ENCODE peak calls at places on chromosomes 11 and 22, in seven cellular contexts. E, U, H, Q, L, Z and T are unnamed samples.

GRCh38 chr11:64914123-64914522 is 2.9 kb downstream of the ATG2A start:
- DNase-seq in E (no peak), U (no peak), H (no peak), Q (no peak), L (no peak), Z (no peak), T (no peak)

GRCh38 chr11:131591051-131591461 is 220.6 kb downstream of the NTM start:
- DNase-seq in E (peak), U (no peak), H (no peak), Q (peak), L (no peak), Z (no peak), T (no peak)

GRCh38 chr11:2215561-2216399 is 44.2 kb upstream of the TH start:
- DNase-seq in E (no peak), U (no peak), H (no peak), Q (no peak), L (no peak), Z (peak), T (no peak)

GRCh38 chr11:106644824-106645223 is 373.5 kb downstream of the GUCY1A2 start:
- DNase-seq in E (peak), U (no peak), H (no peak), Q (peak), L (no peak), Z (no peak), T (no peak)

GRCh38 chr11:97865424-97866012 is 1155.2 kb upstream of the CNTN5 start:
- DNase-seq in E (no peak), U (no peak), H (no peak), Q (no peak), L (no peak), Z (no peak), T (no peak)

GRCh38 chr11:114059278-114059983 is at the start of gene ZBTB16:
- DNase-seq in E (peak), U (no peak), H (peak), Q (peak), L (peak), Z (peak), T (no peak)

GRCh38 chr22:40024201-40025061 is 29.7 kb downstream of the FAM83F start:
- DNase-seq in E (peak), U (peak), H (peak), Q (peak), L (peak), Z (no peak), T (peak)

GRCh38 chr22:24284747-24285203 is 14.1 kb downstream of the SPECC1L start:
- DNase-seq in E (no peak), U (no peak), H (no peak), Q (no peak), L (no peak), Z (no peak), T (no peak)

GRCh38 chr11:13289081-13289480 is 11.5 kb downstream of the BMAL1 start:
- DNase-seq in E (peak), U (peak), H (no peak), Q (no peak), L (no peak), Z (no peak), T (peak)

GRCh38 chr11:44627911-44628729 is 62.7 kb downstream of the CD82 start:
- DNase-seq in E (no peak), U (no peak), H (peak), Q (peak), L (no peak), Z (peak), T (no peak)

GRCh38 chr11:22634897-22635629 is 9.4 kb upstream of the FANCF start:
- DNase-seq in E (peak), U (no peak), H (peak), Q (peak), L (no peak), Z (no peak), T (peak)

GRCh38 chr11:45736424-45736823 is 68.5 kb upstream of the SLC35C1 start:
- DNase-seq in E (peak), U (no peak), H (no peak), Q (peak), L (no peak), Z (no peak), T (no peak)

GRCh38 chr11:17604913-17605230 is 57.8 kb downstream of the OTOG start:
- DNase-seq in E (no peak), U (no peak), H (no peak), Q (no peak), L (no peak), Z (peak), T (no peak)

GRCh38 chr11:76629853-76630599 is 40.5 kb downstream of the LRRC32 start:
- DNase-seq in E (peak), U (no peak), H (no peak), Q (peak), L (no peak), Z (no peak), T (no peak)

GRCh38 chr22:30325065-30325720 is 1.5 kb downstream of the TBC1D10A start:
- DNase-seq in E (peak), U (peak), H (no peak), Q (peak), L (no peak), Z (no peak), T (peak)

GRCh38 chr11:100151944-100152343 is 535.1 kb upstream of the ARHGAP42 start:
- DNase-seq in E (peak), U (no peak), H (no peak), Q (no peak), L (no peak), Z (no peak), T (no peak)

GRCh38 chr22:49638788-49639187 is 188.9 kb downstream of the BRD1 start:
- DNase-seq in E (no peak), U (no peak), H (no peak), Q (no peak), L (no peak), Z (no peak), T (peak)

GRCh38 chr11:111329306-111330204 is 31.2 kb downstream of the POU2AF3 start:
- DNase-seq in E (no peak), U (no peak), H (no peak), Q (no peak), L (no peak), Z (no peak), T (no peak)

GRCh38 chr11:126925321-126926093 is 75.1 kb downstream of the KIRREL3 start:
- DNase-seq in E (no peak), U (no peak), H (no peak), Q (no peak), L (no peak), Z (no peak), T (no peak)

GRCh38 chr11:1157645-1158591 is at the start of gene MUC5AC:
- DNase-seq in E (no peak), U (no peak), H (no peak), Q (peak), L (peak), Z (no peak), T (peak)

GRCh38 chr11:81005595-81005994 is 1564.8 kb upstream of the TENM4 start:
- DNase-seq in E (peak), U (peak), H (no peak), Q (peak), L (no peak), Z (no peak), T (no peak)

GRCh38 chr11:128133501-128133900 is 453.9 kb downstream of the ETS1 start:
- DNase-seq in E (no peak), U (no peak), H (no peak), Q (no peak), L (no peak), Z (no peak), T (no peak)

GRCh38 chr22:30459206-30460052 is 12.4 kb downstream of the SEC14L3 start:
- DNase-seq in E (peak), U (no peak), H (no peak), Q (peak), L (no peak), Z (no peak), T (peak)

GRCh38 chr11:60985501-60985900 is 14.0 kb downstream of the CD6 start:
- DNase-seq in E (no peak), U (no peak), H (no peak), Q (no peak), L (no peak), Z (no peak), T (no peak)

GRCh38 chr11:36109850-36110606 is 166.2 kb downstream of the LDLRAD3 start:
- DNase-seq in E (no peak), U (no peak), H (no peak), Q (no peak), L (no peak), Z (no peak), T (no peak)

GRCh38 chr11:43576834-43577521 is 103.6 kb upstream of the HSD17B12 start:
- DNase-seq in E (peak), U (peak), H (peak), Q (peak), L (no peak), Z (no peak), T (peak)

GRCh38 chr11:12410006-12410728 is 32.8 kb downstream of the PARVA start:
- DNase-seq in E (peak), U (peak), H (peak), Q (no peak), L (no peak), Z (peak), T (no peak)

GRCh38 chr11:37972691-37973090 is 1374.7 kb upstream of the RAG2 start:
- DNase-seq in E (peak), U (no peak), H (no peak), Q (no peak), L (no peak), Z (no peak), T (no peak)

GRCh38 chr22:38317237-38317994 is at the start of gene CSNK1E:
- DNase-seq in E (peak), U (peak), H (peak), Q (peak), L (peak), Z (no peak), T (peak)

GRCh38 chr11:106457727-106458126 is 380.3 kb downstream of the AASDHPPT start:
- DNase-seq in E (peak), U (no peak), H (no peak), Q (no peak), L (no peak), Z (no peak), T (no peak)

GRCh38 chr11:20060180-20060579 is 100.1 kb downstream of the DBX1 start:
- DNase-seq in E (no peak), U (no peak), H (no peak), Q (no peak), L (no peak), Z (no peak), T (no peak)

DNA sequence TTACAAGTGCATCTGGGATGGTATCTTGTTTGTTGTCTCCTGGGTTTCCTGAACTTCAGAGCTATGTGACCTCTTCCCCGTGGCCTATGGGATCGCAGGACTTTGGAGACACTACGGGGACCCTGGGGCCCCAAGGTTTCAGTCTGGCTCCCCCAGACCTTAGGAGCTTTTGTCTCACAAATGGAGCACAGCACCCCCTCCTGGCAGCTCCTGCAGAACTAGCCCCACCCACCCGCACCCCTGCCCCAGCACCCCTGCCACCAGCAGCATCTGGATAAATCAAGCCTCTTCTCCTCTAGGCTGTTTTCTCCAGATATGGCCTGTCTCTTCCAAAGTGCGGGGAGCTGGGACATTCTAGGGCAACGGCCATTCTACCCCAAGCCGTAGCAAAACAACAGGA is 10.4 kb downstream of the RCOR2 start:
- DNase-seq in E (peak), U (no peak), H (peak), Q (peak), L (peak), Z (no peak), T (peak)
- TF ChIP-seq CTCF in E (peak), U (peak), H (no peak), Q (peak), L (peak), Z (peak), T (peak)

GRCh38 chr11:39361557-39361956 is 2097.9 kb downstream of the LRRC4C start:
- DNase-seq in E (no peak), U (no peak), H (no peak), Q (no peak), L (no peak), Z (no peak), T (no peak)
- TF ChIP-seq CTCF in E (no peak), U (no peak), H (no peak), Q (no peak), L (no peak), Z (no peak), T (no peak)

GRCh38 chr11:69592986-69593385 is 48.0 kb upstream of the CCND1 start:
- DNase-seq in E (no peak), U (no peak), H (no peak), Q (no peak), L (no peak), Z (no peak), T (no peak)

GRCh38 chr11:69584160-69584559 is 56.8 kb upstream of the CCND1 start:
- DNase-seq in E (no peak), U (no peak), H (no peak), Q (no peak), L (no peak), Z (no peak), T (no peak)

GRCh38 chr11:69585385-69585784 is 55.6 kb upstream of the CCND1 start:
- DNase-seq in E (no peak), U (no peak), H (no peak), Q (no peak), L (no peak), Z (no peak), T (no peak)

GRCh38 chr11:69587454-69588081 is 53.4 kb upstream of the CCND1 start:
- DNase-seq in E (peak), U (peak), H (no peak), Q (no peak), L (no peak), Z (no peak), T (no peak)

DNA sequence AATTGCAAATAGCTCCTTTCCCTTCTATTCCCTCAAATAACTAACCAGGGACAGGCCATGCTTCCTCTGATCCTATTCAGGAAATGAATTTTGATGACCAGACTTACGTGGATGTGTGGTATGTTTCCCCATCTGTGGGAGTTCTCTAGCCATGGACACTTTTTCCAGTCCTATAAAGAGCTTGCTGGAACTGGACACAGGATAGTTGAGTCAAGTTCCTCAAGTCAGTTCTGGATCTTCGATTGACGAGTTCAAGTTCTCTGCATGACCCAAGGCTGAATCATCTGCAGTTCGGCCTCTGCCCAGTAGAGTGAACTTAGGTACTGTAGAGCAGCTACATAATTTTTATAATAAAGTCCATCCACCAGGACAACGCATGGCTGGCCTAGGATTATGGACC is 52.7 kb upstream of the CCND1 start:
- DNase-seq in E (peak), U (peak), H (no peak), Q (no peak), L (no peak), Z (no peak), T (peak)
- TF ChIP-seq CTCF in E (peak), U (no peak), H (peak), Q (no peak), L (no peak), Z (no peak), T (no peak)

GRCh38 chr11:78037056-78037455 is 14.0 kb upstream of the KCTD14 start:
- DNase-seq in E (no peak), U (no peak), H (peak), Q (no peak), L (no peak), Z (no peak), T (peak)

GRCh38 chr11:78032090-78032489 is 9.0 kb upstream of the KCTD14 start:
- DNase-seq in E (no peak), U (no peak), H (peak), Q (peak), L (no peak), Z (no peak), T (no peak)

GRCh38 chr11:78036313-78036712 is 13.2 kb upstream of the KCTD14 start:
- DNase-seq in E (no peak), U (no peak), H (no peak), Q (no peak), L (no peak), Z (no peak), T (no peak)

GRCh38 chr11:78033040-78033439 is 10.0 kb upstream of the KCTD14 start:
- DNase-seq in E (peak), U (no peak), H (no peak), Q (no peak), L (no peak), Z (no peak), T (no peak)

GRCh38 chr11:78034623-78035022 is 11.5 kb upstream of the KCTD14 start:
- DNase-seq in E (no peak), U (no peak), H (no peak), Q (no peak), L (no peak), Z (no peak), T (no peak)
- TF ChIP-seq CTCF in E (no peak), U (no peak), H (peak), Q (no peak), L (no peak), Z (no peak), T (no peak)